ENCODE peak calls at places on chromosomes 16 and 17, in four cellular contexts. N is H1, U is IMR-90, Q is mesendoderm. I is an unnamed sample.

GRCh38 chr16:13999895-14000425 is 71.2 kb upstream of the MRTFB start:
- DNase-seq in Q (no peak), N (no peak), U (no peak), I (no peak)

GRCh38 chr17:330993-331701 is 21.5 kb downstream of the RPH3AL start:
- DNase-seq in U (no peak), Q (peak), N (no peak), I (peak)

GRCh38 chr16:57357330-57358151 is 1.0 kb upstream of the CCL22 start:
- DNase-seq in Q (no peak), U (no peak), N (no peak), I (no peak)

GRCh38 chr16:67013823-67014640 is 14.9 kb upstream of the CBFB start:
- DNase-seq in Q (peak), U (peak), N (no peak), I (peak)

GRCh38 chr17:75773808-75774470 is 8.9 kb upstream of the GALK1 start:
- DNase-seq in Q (peak), N (no peak), U (no peak), I (peak)

GRCh38 chr17:44555056-44555455 is 2.2 kb upstream of the FZD2 start:
- DNase-seq in Q (peak), N (no peak), U (no peak), I (no peak)

GRCh38 chr17:77471984-77472836 is 331.4 kb downstream of the SEC14L1 start:
- DNase-seq in Q (peak), U (peak), N (no peak), I (peak)

GRCh38 chr16:46923513-46924295 is 39.5 kb downstream of the GPT2 start:
- DNase-seq in U (peak), Q (no peak), N (no peak), I (no peak)

GRCh38 chr16:57178296-57178695 is 7.5 kb downstream of the PSME3IP1 start:
- DNase-seq in U (no peak), N (no peak), Q (no peak), I (no peak)

GRCh38 chr17:20279631-20280030 is 187.7 kb downstream of the LGALS9B start:
- DNase-seq in Q (no peak), N (no peak), U (no peak), I (no peak)

GRCh38 chr16:69744363-69745231 is 10.1 kb downstream of the NOB1 start:
- DNase-seq in Q (no peak), U (no peak), N (no peak), I (no peak)

GRCh38 chr17:8072339-8072726 is 15.2 kb downstream of the ALOX12B start:
- DNase-seq in Q (no peak), N (no peak), U (no peak), I (no peak)

GRCh38 chr17:49817993-49818392 is 29.5 kb downstream of the KAT7 start:
- DNase-seq in U (no peak), N (no peak), Q (no peak), I (no peak)

GRCh38 chr16:30521476-30521872 is 4.9 kb downstream of the ZNF768 start:
- DNase-seq in N (no peak), Q (no peak), U (no peak), I (no peak)

GRCh38 chr16:2015117-2015946 is 4.3 kb upstream of the NPW start:
- DNase-seq in U (peak), N (no peak), Q (no peak), I (no peak)

GRCh38 chr17:72884066-72884465 is 208.4 kb downstream of the SLC39A11 start:
- DNase-seq in N (no peak), U (no peak), Q (no peak), I (no peak)

GRCh38 chr17:18259621-18260331 is 686 bp upstream of the MIEF2 start:
- DNase-seq in N (no peak), U (peak), Q (peak), I (no peak)

GRCh38 chr16:30009990-30010816 is 624 bp downstream of the DOC2A start:
- DNase-seq in N (no peak), U (no peak), Q (no peak), I (no peak)

GRCh38 chr17:14113137-14113536 is 43.8 kb downstream of the COX10 start:
- DNase-seq in N (no peak), Q (peak), U (no peak), I (no peak)

GRCh38 chr17:30964878-30965277 is 6.0 kb upstream of the RNF135 start:
- DNase-seq in U (peak), N (no peak), Q (no peak), I (no peak)

GRCh38 chr17:36743130-36743529 is 141.7 kb downstream of the MRM1 start:
- DNase-seq in U (no peak), Q (peak), N (no peak), I (no peak)

GRCh38 chr16:87461466-87461975 is 31.3 kb downstream of the ZCCHC14 start:
- DNase-seq in U (no peak), N (peak), Q (peak), I (peak)

GRCh38 chr16:48128769-48129168 is 27.0 kb downstream of the ABCC12 start:
- DNase-seq in U (no peak), Q (no peak), N (no peak), I (no peak)

GRCh38 chr16:29674188-29674587 is 4.8 kb upstream of the QPRT start:
- DNase-seq in U (peak), N (no peak), Q (no peak), I (no peak)

GRCh38 chr17:57522436-57523005 is 222.6 kb downstream of the CCDC182 start:
- DNase-seq in U (no peak), N (no peak), Q (no peak), I (no peak)
- H4K5ac ChIP-seq in U (no peak), N (peak), Q (no peak), I (no peak)

GRCh38 chr17:27503636-27504035 is 47.4 kb downstream of the KSR1 start:
- DNase-seq in U (no peak), N (no peak), Q (no peak), I (no peak)
- H3K4ac ChIP-seq in U (peak), N (no peak), Q (no peak), I (no peak)

GRCh38 chr17:9824094-9824493 is 1.6 kb upstream of the GLP2R start:
- DNase-seq in N (no peak), Q (no peak), U (no peak), I (no peak)
- H4K5ac ChIP-seq in N (no peak), Q (no peak), U (no peak), I (no peak)

DNA sequence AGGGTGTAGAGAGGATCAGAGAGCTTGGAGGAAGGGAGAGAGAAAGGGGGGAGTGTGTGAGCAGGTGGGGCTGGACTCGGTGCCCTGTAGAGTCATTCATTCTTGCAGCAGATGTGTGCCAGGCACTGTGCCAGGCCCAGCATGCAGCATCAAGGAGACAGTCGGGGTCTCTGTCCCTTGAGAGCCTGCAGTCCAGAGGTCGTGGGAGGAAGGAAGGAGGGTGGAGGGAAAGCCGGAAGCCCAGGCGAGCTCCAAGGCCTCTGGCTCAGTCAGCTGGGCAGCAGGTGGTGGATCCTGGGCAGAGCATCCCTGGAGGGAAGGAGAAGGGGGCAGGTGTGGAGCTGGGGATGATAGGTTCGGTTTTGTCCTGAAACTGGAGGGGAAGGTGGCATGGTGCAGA is 27.5 kb downstream of the EPN2 start:
- DNase-seq in N (no peak), Q (no peak), U (no peak), I (no peak)
- H3K4ac ChIP-seq in N (no peak), Q (no peak), U (peak), I (no peak)